ENCODE peak calls at places on chromosomes 12 and 14, in nine cellular contexts. A is NB4, Q is upper lobe of left lung, D is Peyer's patch, R is esophagus squamous epithelium, W is transverse colon, I is GM12878, Z is spleen, F is heart left ventricle. B is an unnamed sample.

GRCh38 chr12:60257063-60257462 is 661.2 kb downstream of the SLC16A7 start:
- DNase-seq in A (no peak), Q (no peak), D (no peak), R (no peak), W (no peak), I (no peak), Z (no peak), F (no peak), B (no peak)

GRCh38 chr14:32662234-32662633 is 276.4 kb upstream of the NPAS3 start:
- DNase-seq in A (no peak), Q (no peak), D (no peak), R (no peak), W (no peak), I (no peak), Z (no peak), F (no peak), B (no peak)

GRCh38 chr12:80277732-80278131 is 166.3 kb upstream of the PTPRQ start:
- DNase-seq in A (no peak), Q (no peak), D (no peak), R (no peak), W (no peak), I (no peak), Z (no peak), F (no peak), B (no peak)

GRCh38 chr14:77085538-77085937 is 12.5 kb upstream of the CIPC start:
- DNase-seq in A (no peak), Q (no peak), D (no peak), R (no peak), W (no peak), I (no peak), Z (no peak), F (no peak), B (no peak)

GRCh38 chr12:34376133-34376799 is 354.0 kb downstream of the ALG10 start:
- DNase-seq in A (no peak), Q (no peak), D (no peak), R (no peak), W (no peak), I (no peak), Z (no peak), F (no peak), B (no peak)

GRCh38 chr14:95014036-95014435 is 143.3 kb downstream of the DICER1 start:
- DNase-seq in A (no peak), Q (no peak), D (no peak), R (no peak), W (no peak), I (no peak), Z (no peak), F (no peak), B (no peak)

GRCh38 chr12:46675736-46676135 is 150.1 kb downstream of the SLC38A4 start:
- DNase-seq in A (peak), Q (peak), D (no peak), R (no peak), W (no peak), I (no peak), Z (no peak), F (no peak), B (no peak)

GRCh38 chr12:94879542-94879941 is 124.0 kb downstream of the NDUFA12 start:
- DNase-seq in A (peak), Q (no peak), D (no peak), R (no peak), W (no peak), I (no peak), Z (no peak), F (no peak), B (no peak)

GRCh38 chr12:85725991-85726390 is 110.2 kb downstream of the RASSF9 start:
- DNase-seq in A (peak), Q (no peak), D (no peak), R (no peak), W (no peak), I (no peak), Z (no peak), F (no peak), B (no peak)

GRCh38 chr12:48937170-48937569 is 11.9 kb upstream of the FKBP11 start:
- DNase-seq in A (peak), Q (no peak), D (no peak), R (no peak), W (no peak), I (no peak), Z (no peak), F (no peak), B (no peak)

GRCh38 chr14:59537476-59537875 is 39.1 kb downstream of the CCDC175 start:
- DNase-seq in A (no peak), Q (no peak), D (no peak), R (no peak), W (no peak), I (no peak), Z (no peak), F (no peak), B (no peak)

GRCh38 chr12:2009623-2010022 is 5.4 kb upstream of the DCP1B start:
- DNase-seq in A (peak), Q (no peak), D (no peak), R (no peak), W (no peak), I (no peak), Z (no peak), F (no peak), B (no peak)

GRCh38 chr12:119992129-119992705 is 3.2 kb downstream of the BICDL1 start:
- DNase-seq in A (no peak), Q (no peak), D (no peak), R (no peak), W (no peak), I (no peak), Z (no peak), F (no peak), B (no peak)

GRCh38 chr14:89842852-89843251 is 111.7 kb downstream of the EFCAB11 start:
- DNase-seq in A (no peak), Q (no peak), D (peak), R (no peak), W (no peak), I (no peak), Z (no peak), F (no peak), B (no peak)

GRCh38 chr14:61328629-61329262 is 7.4 kb downstream of the PRKCH start:
- DNase-seq in A (no peak), Q (no peak), D (no peak), R (no peak), W (no peak), I (no peak), Z (no peak), F (no peak), B (no peak)

GRCh38 chr12:105212431-105212830 is 23.5 kb downstream of the APPL2 start:
- DNase-seq in A (no peak), Q (no peak), D (no peak), R (no peak), W (no peak), I (no peak), Z (no peak), F (no peak), B (no peak)

GRCh38 chr12:113098428-113099028 is 37.0 kb downstream of the RASAL1 start:
- DNase-seq in A (peak), Q (peak), D (peak), R (peak), W (peak), I (no peak), Z (peak), F (peak), B (peak)

GRCh38 chr12:52769354-52769753 is 7.8 kb downstream of the KRT76 start:
- DNase-seq in A (no peak), Q (no peak), D (no peak), R (no peak), W (no peak), I (no peak), Z (no peak), F (no peak), B (no peak)

GRCh38 chr14:59346796-59347510 is 118.2 kb downstream of the GPR135 start:
- DNase-seq in A (no peak), Q (no peak), D (no peak), R (no peak), W (no peak), I (no peak), Z (no peak), F (no peak), B (no peak)

GRCh38 chr12:119710941-119711551 is 43.1 kb downstream of the PRKAB1 start:
- DNase-seq in A (no peak), Q (no peak), D (no peak), R (no peak), W (no peak), I (no peak), Z (no peak), F (no peak), B (no peak)

GRCh38 chr12:6666211-6666610 is 3.3 kb upstream of the ING4 start:
- DNase-seq in A (no peak), Q (no peak), D (no peak), R (no peak), W (no peak), I (no peak), Z (no peak), F (no peak), B (no peak)

GRCh38 chr12:62331306-62331705 is 71.1 kb downstream of the USP15 start:
- DNase-seq in A (no peak), Q (no peak), D (no peak), R (no peak), W (no peak), I (no peak), Z (no peak), F (no peak), B (no peak)

GRCh38 chr14:71472281-71472960 is 459.8 kb upstream of the RGS6 start:
- DNase-seq in A (no peak), Q (no peak), D (no peak), R (no peak), W (no peak), I (no peak), Z (no peak), F (no peak), B (no peak)

GRCh38 chr12:108117163-108117849 is 11.8 kb upstream of the WSCD2 start:
- DNase-seq in A (peak), Q (no peak), D (no peak), R (no peak), W (no peak), I (no peak), Z (no peak), F (no peak), B (no peak)

GRCh38 chr14:49622022-49622607 is 1.5 kb downstream of the MGAT2 start:
- DNase-seq in A (no peak), Q (no peak), D (no peak), R (no peak), W (no peak), I (no peak), Z (no peak), F (no peak), B (no peak)

GRCh38 chr14:96151242-96151641 is 53.4 kb upstream of the BDKRB2 start:
- DNase-seq in A (no peak), Q (peak), D (no peak), R (no peak), W (no peak), I (no peak), Z (peak), F (no peak), B (no peak)

GRCh38 chr12:15701212-15701611 is 88.0 kb downstream of the EPS8 start:
- DNase-seq in A (peak), Q (no peak), D (no peak), R (no peak), W (no peak), I (no peak), Z (no peak), F (no peak), B (no peak)

GRCh38 chr14:68979722-68980552 is 835 bp upstream of the ACTN1 start:
- DNase-seq in A (peak), Q (peak), D (peak), R (no peak), W (peak), I (no peak), Z (peak), F (peak), B (peak)

GRCh38 chr14:59439256-59440015 is 25.7 kb downstream of the GPR135 start:
- DNase-seq in A (no peak), Q (no peak), D (no peak), R (no peak), W (no peak), I (no peak), Z (no peak), F (no peak), B (no peak)

GRCh38 chr14:69161590-69161989 is 8.7 kb upstream of the DCAF5 start:
- DNase-seq in A (no peak), Q (no peak), D (no peak), R (no peak), W (no peak), I (no peak), Z (no peak), F (no peak), B (no peak)

DNA sequence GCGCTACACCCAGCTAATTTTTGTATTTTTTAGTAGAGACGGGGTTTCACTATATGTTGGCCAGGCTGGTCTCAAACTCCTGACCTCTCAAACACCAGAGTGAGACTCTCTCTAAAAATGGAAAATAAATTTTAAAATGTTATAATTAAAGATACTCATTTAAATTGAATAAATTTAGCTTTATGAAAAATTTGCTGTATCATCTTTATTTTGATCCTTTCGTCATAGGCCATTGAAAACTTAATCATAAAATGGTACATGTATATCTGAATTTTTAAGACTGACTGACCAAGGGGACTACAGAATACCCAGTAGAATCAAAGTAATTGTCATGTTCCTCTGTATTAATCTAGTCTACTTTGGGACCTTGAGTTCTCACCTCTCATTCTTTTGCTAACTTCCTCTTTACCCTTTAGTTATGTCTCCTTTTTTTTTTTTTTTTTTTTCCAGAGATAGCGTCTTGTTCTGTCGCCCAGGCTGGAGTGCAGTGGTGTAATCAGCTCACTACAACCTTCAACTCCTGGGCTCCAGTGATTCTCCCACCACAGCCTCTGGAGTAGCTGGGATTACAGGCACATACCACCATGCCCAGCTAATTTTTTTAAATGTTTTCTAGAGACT is 9.5 kb downstream of the RAB5B start:
- DNase-seq in A (peak), Q (no peak), D (no peak), R (no peak), W (no peak), I (no peak), Z (no peak), F (no peak), B (no peak)
- H3K4me3 ChIP-seq in A (no peak), Q (no peak), D (no peak), R (no peak), W (no peak), I (no peak), Z (no peak), F (no peak), B (no peak)

DNA sequence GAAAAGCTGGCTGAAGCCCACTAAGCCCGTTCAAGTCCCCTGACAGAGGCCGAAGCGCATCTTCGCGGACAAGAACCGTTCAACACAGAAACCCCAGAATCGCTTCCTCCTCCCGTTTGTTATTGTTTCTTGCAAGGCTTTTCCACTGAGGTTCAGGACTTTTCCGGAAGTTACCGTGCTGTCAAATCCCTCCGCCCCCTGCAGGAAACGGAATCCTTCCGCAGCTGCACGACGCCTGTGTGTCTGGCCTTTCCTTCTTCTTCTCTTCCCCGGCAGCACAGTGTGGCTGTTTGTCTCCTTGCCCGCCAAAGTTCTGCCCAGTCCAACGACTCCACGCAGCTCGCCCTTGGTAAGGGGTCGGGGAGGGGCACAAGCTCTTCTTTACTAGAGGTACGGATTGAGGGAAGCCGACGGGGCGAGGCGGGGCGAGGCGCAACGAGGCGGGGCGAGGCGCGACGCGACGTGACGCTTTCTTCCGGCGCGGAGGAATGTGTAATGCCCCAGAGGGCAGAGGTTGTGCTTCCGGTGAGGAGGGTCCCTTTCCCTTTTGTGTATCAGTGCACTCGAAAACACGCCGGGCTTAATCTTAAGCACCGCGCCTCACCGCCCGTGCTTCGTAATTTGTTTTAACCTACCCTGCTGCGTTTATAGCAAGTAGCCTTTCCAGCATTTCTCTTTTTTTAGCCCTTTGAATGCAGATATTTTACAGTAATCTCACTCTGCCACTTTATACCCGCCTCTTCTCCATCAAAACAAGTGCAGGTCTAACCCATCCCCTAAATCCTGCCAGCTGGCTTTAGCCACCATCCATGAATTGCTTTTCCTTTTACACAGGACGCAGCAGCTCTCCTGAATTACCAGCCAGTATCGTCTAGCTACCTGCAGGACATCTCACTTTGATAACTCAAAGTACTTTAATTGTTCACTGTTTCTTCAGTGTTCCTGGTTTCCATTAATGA is at the start of gene KDM5A:
- DNase-seq in A (peak), Q (peak), D (peak), R (no peak), W (peak), I (peak), Z (peak), F (peak), B (peak)
- TF ChIP-seq POLR2A in A (peak), Q (peak), D (peak), R (peak), W (peak), I (peak), Z (peak), F (peak), B (no peak)

GRCh38 chr14:38250316-38250715 is 5.6 kb downstream of the CLEC14A start:
- DNase-seq in A (no peak), Q (no peak), D (no peak), R (no peak), W (no peak), I (no peak), Z (no peak), F (no peak), B (no peak)
- H3K4me3 ChIP-seq in A (no peak), Q (no peak), D (no peak), R (no peak), W (no peak), I (no peak), Z (no peak), F (peak), B (no peak)

GRCh38 chr12:25195056-25195971 is at the start of the genes DNAI7 and ETFRF1:
- DNase-seq in A (peak), Q (peak), D (peak), R (peak), W (peak), I (peak), Z (peak), F (peak), B (peak)
- TF ChIP-seq POLR2A in A (peak), Q (peak), D (peak), R (peak), W (peak), I (peak), Z (no peak), F (peak), B (peak)

GRCh38 chr14:33802737-33803136 is 148.1 kb downstream of the EGLN3 start:
- DNase-seq in A (no peak), Q (no peak), D (no peak), R (no peak), W (no peak), I (no peak), Z (no peak), F (no peak), B (no peak)

GRCh38 chr14:33794791-33795300 is 156.0 kb downstream of the EGLN3 start:
- DNase-seq in A (no peak), Q (no peak), D (no peak), R (no peak), W (no peak), I (no peak), Z (no peak), F (no peak), B (no peak)

GRCh38 chr14:33800735-33801163 is 150.1 kb downstream of the EGLN3 start:
- DNase-seq in A (no peak), Q (peak), D (no peak), R (no peak), W (no peak), I (no peak), Z (no peak), F (no peak), B (no peak)

GRCh38 chr14:33796356-33796755 is 154.5 kb downstream of the EGLN3 start:
- DNase-seq in A (no peak), Q (no peak), D (no peak), R (no peak), W (no peak), I (no peak), Z (no peak), F (no peak), B (no peak)

DNA sequence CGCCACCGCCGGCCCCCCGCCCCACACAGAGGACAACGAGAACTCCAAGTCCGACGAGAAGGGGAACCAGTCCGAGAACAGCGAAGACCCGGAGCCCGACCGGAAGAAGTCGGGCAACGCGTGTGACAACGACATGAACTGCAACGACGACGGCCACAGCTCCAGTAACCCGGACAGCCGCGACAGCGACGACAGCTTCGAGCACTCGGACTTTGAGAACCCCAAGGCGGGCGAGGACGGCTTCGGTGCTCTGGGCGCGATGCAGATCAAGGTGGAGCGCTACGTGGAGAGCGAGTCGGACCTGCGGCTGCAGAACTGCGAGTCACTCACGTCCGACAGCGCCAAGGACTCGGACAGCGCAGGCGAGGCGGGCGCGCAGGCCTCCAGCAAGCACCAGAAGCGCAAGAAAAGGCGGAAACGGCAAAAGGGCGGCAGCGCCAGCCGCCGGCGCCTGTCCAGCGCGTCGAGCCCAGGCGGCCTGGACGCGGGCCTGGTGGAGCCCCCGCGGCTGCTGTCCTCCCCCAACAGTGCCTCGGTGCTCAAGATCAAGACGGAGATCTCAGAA is 151.1 kb downstream of the EGLN3 start:
- DNase-seq in A (no peak), Q (peak), D (no peak), R (no peak), W (no peak), I (no peak), Z (no peak), F (no peak), B (no peak)
- H3K4me3 ChIP-seq in A (no peak), Q (no peak), D (no peak), R (no peak), W (no peak), I (no peak), Z (no peak), F (peak), B (peak)

GRCh38 chr12:111775205-111776193 is 8.8 kb downstream of the ALDH2 start:
- DNase-seq in A (peak), Q (no peak), D (peak), R (no peak), W (peak), I (peak), Z (peak), F (peak), B (peak)
- TF ChIP-seq POLR2A in A (peak), Q (no peak), D (no peak), R (peak), W (peak), I (peak), Z (no peak), F (peak), B (no peak)

DNA sequence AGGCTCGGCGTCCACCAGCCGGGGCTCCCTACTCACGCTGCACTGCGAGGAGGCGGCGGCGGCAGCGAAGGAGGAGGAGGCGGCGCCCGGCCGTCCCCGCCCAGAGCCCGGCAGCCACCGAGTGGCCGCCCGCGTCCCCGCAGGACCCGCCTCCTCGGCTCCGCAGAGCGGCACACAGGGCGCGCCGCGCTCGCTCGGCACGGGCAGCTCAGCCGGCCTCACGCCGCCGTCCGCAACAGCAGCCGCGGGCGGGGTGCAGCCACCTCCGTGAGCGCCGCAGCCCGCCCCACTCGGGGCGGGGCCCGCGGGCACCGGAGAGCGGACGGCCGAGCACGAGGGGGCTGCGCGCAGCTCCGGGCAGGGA is at the start of gene ATP2B1:
- DNase-seq in A (peak), Q (peak), D (peak), R (peak), W (peak), I (peak), Z (peak), F (peak), B (peak)
- H3K4me3 ChIP-seq in A (peak), Q (peak), D (peak), R (peak), W (peak), I (peak), Z (peak), F (peak), B (peak)